ENCODE peak calls at places on chromosomes 1 and 21, in ten cellular contexts. C is K562, U is mammary epithelial cell, F is right atrium auricular region, K is tibial artery, Y is A673, Z is HCT116, V is heart right ventricle, H is ovary, P is left ventricle myocardium inferior. O is an unnamed sample. For H3K27me3, the result is how much of the 10 kb centered on the place peaks cover.

GRCh38 chr1:62318320-62318755 is 896 bp downstream of the KANK4 start:
- DNase-seq in C (no peak), U (no peak), F (no peak), K (no peak), Y (no peak), Z (no peak), V (no peak), H (no peak), P (no peak), O (no peak)

GRCh38 chr21:44611551-44611950 is 328 bp upstream of the KRTAP10-8 start:
- DNase-seq in C (no peak), U (no peak), F (no peak), K (no peak), Y (no peak), Z (no peak), V (no peak), H (no peak), P (no peak), O (no peak)

GRCh38 chr1:177848577-177848976 is 121.3 kb downstream of the SEC16B start:
- DNase-seq in C (no peak), U (peak), F (no peak), K (no peak), Y (no peak), Z (no peak), V (no peak), H (no peak), P (no peak), O (no peak)

GRCh38 chr1:170133663-170134062 is 12.1 kb upstream of the NTMT2 start:
- DNase-seq in C (no peak), U (no peak), F (no peak), K (no peak), Y (no peak), Z (no peak), V (no peak), H (no peak), P (no peak), O (no peak)

GRCh38 chr1:37765937-37766664 is 1.2 kb upstream of the EPHA10 start:
- DNase-seq in C (peak), U (no peak), F (no peak), K (no peak), Y (no peak), Z (peak), V (no peak), H (no peak), P (no peak), O (no peak)

GRCh38 chr1:109149874-109150601 is 36.1 kb downstream of the ELAPOR1 start:
- DNase-seq in C (no peak), U (no peak), F (no peak), K (no peak), Y (no peak), Z (no peak), V (no peak), H (no peak), P (no peak), O (no peak)

GRCh38 chr1:99669821-99670220 is 23.9 kb downstream of the PALMD start:
- DNase-seq in C (no peak), U (no peak), F (no peak), K (no peak), Y (no peak), Z (no peak), V (no peak), H (no peak), P (no peak), O (no peak)

GRCh38 chr1:7919880-7920279 is 20.8 kb downstream of the TNFRSF9 start:
- DNase-seq in C (no peak), U (no peak), F (no peak), K (no peak), Y (no peak), Z (no peak), V (no peak), H (no peak), P (no peak), O (no peak)

GRCh38 chr1:9406111-9406510 is 113.4 kb downstream of the SPSB1 start:
- DNase-seq in C (no peak), U (no peak), F (no peak), K (no peak), Y (no peak), Z (no peak), V (no peak), H (no peak), P (no peak), O (no peak)

GRCh38 chr1:171645553-171646336 is 6.7 kb downstream of the MYOC start:
- DNase-seq in C (no peak), U (no peak), F (peak), K (peak), Y (no peak), Z (no peak), V (peak), H (peak), P (peak), O (no peak)

GRCh38 chr1:204714861-204715511 is 29.4 kb upstream of the LRRN2 start:
- DNase-seq in C (no peak), U (no peak), F (no peak), K (no peak), Y (no peak), Z (no peak), V (no peak), H (no peak), P (no peak), O (no peak)

GRCh38 chr1:74767490-74767889 is 34.5 kb downstream of the TYW3 start:
- DNase-seq in C (peak), U (peak), F (no peak), K (no peak), Y (peak), Z (peak), V (no peak), H (no peak), P (no peak), O (no peak)

GRCh38 chr1:160177667-160178066 is 12.7 kb upstream of the CASQ1 start:
- DNase-seq in C (no peak), U (no peak), F (no peak), K (no peak), Y (no peak), Z (no peak), V (no peak), H (no peak), P (no peak), O (no peak)

GRCh38 chr1:241611063-241611462 is 29.1 kb downstream of the CHML start:
- DNase-seq in C (peak), U (peak), F (no peak), K (no peak), Y (peak), Z (peak), V (no peak), H (no peak), P (no peak), O (no peak)

GRCh38 chr1:31509124-31510072 is 66.9 kb upstream of the TINAGL1 start:
- DNase-seq in C (no peak), U (no peak), F (no peak), K (no peak), Y (no peak), Z (no peak), V (no peak), H (no peak), P (no peak), O (no peak)

GRCh38 chr1:116290085-116290670 is 82.9 kb upstream of the ATP1A1 start:
- DNase-seq in C (no peak), U (peak), F (no peak), K (no peak), Y (no peak), Z (no peak), V (no peak), H (no peak), P (no peak), O (no peak)

GRCh38 chr1:220803401-220804201 is 16.9 kb downstream of the MTARC1 start:
- DNase-seq in C (peak), U (no peak), F (peak), K (no peak), Y (peak), Z (no peak), V (no peak), H (no peak), P (no peak), O (no peak)

GRCh38 chr1:31122101-31122735 is 56.7 kb upstream of the PUM1 start:
- DNase-seq in C (no peak), U (no peak), F (no peak), K (no peak), Y (no peak), Z (no peak), V (no peak), H (no peak), P (no peak), O (no peak)

GRCh38 chr1:244391761-244392160 is 59.9 kb downstream of the ADSS2 start:
- DNase-seq in C (no peak), U (peak), F (no peak), K (no peak), Y (no peak), Z (no peak), V (no peak), H (no peak), P (no peak), O (no peak)

GRCh38 chr1:160704250-160704649 is 7.4 kb downstream of the CD48 start:
- DNase-seq in C (no peak), U (no peak), F (no peak), K (no peak), Y (no peak), Z (no peak), V (no peak), H (no peak), P (peak), O (peak)

GRCh38 chr1:30725450-30726095 is 2.2 kb upstream of the MATN1 start:
- DNase-seq in C (no peak), U (no peak), F (no peak), K (no peak), Y (no peak), Z (no peak), V (no peak), H (no peak), P (no peak), O (no peak)

GRCh38 chr1:109508001-109508872 is 1.3 kb downstream of the AMIGO1 start:
- DNase-seq in C (no peak), U (no peak), F (no peak), K (no peak), Y (no peak), Z (no peak), V (no peak), H (no peak), P (no peak), O (no peak)

GRCh38 chr21:37580690-37581089 is 214.1 kb downstream of the DYRK1A start:
- DNase-seq in C (no peak), U (no peak), F (no peak), K (no peak), Y (no peak), Z (no peak), V (no peak), H (no peak), P (no peak), O (no peak)

GRCh38 chr1:5404412-5405203 is 587.6 kb downstream of the NPHP4 start:
- DNase-seq in C (no peak), U (no peak), F (no peak), K (no peak), Y (no peak), Z (no peak), V (no peak), H (no peak), P (no peak), O (no peak)

GRCh38 chr1:226552061-226552460 is 3.5 kb downstream of the STUM start:
- DNase-seq in C (no peak), U (no peak), F (no peak), K (no peak), Y (no peak), Z (no peak), V (no peak), H (no peak), P (no peak), O (no peak)

GRCh38 chr1:202145325-202146140 is 996 bp upstream of the ARL8A start:
- DNase-seq in C (no peak), U (peak), F (no peak), K (no peak), Y (no peak), Z (no peak), V (no peak), H (no peak), P (no peak), O (no peak)

GRCh38 chr1:90045853-90046563 is 51.1 kb downstream of the ZNF326 start:
- DNase-seq in C (peak), U (no peak), F (no peak), K (no peak), Y (peak), Z (peak), V (no peak), H (no peak), P (no peak), O (no peak)

GRCh38 chr1:114061431-114061830 is 82.2 kb downstream of the OLFML3 start:
- DNase-seq in C (no peak), U (peak), F (no peak), K (no peak), Y (no peak), Z (no peak), V (no peak), H (no peak), P (no peak), O (no peak)

GRCh38 chr1:29707796-29708195 is 471.5 kb downstream of the PTPRU start:
- DNase-seq in C (no peak), U (no peak), F (no peak), K (no peak), Y (no peak), Z (no peak), V (no peak), H (no peak), P (no peak), O (no peak)

GRCh38 chr1:29708381-29708780 is 472.1 kb downstream of the PTPRU start:
- DNase-seq in C (no peak), U (no peak), F (no peak), K (no peak), Y (peak), Z (no peak), V (no peak), H (no peak), P (no peak), O (no peak)

GRCh38 chr1:29704430-29704829 is 468.1 kb downstream of the PTPRU start:
- DNase-seq in C (no peak), U (no peak), F (no peak), K (no peak), Y (no peak), Z (no peak), V (no peak), H (no peak), P (no peak), O (no peak)

GRCh38 chr1:29708818-29709710 is 472.7 kb downstream of the PTPRU start:
- DNase-seq in C (no peak), U (peak), F (no peak), K (no peak), Y (peak), Z (no peak), V (no peak), H (no peak), P (no peak), O (no peak)

DNA sequence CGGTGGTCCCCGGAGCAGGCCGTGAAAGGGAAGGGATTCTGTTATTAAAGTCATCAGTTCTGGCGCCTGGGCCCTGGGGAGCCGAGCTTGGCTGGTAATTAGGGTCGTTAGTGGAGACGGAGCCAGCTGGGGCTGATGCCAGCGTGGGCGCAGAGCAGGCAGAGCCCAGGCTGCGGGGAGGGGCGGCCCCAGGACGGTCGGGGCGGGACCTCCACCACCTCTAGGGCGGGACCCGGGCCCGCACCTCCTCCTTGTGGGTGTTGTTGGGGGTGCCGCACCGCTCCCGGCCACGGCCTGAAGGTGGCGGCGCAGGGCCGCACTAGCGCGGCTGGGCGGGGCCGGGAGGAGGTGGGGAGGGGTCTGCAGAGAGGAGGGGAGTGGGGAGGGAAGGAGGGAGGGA is 470.6 kb downstream of the PTPRU start:
- DNase-seq in C (peak), U (peak), F (no peak), K (no peak), Y (peak), Z (no peak), V (no peak), H (no peak), P (no peak), O (no peak)
- H3K27me3 ChIP-seq in C (under half), U (under half), F (under half), K (under half), Y (under half), Z (under half), V (under half), H (under half), P (half or more), O (under half)

GRCh38 chr1:16191309-16191708 is 21.1 kb downstream of the ARHGEF19 start:
- DNase-seq in C (no peak), U (no peak), F (no peak), K (no peak), Y (no peak), Z (no peak), V (no peak), H (no peak), P (no peak), O (no peak)
- TF ChIP-seq CTCF in C (no peak), U (no peak), F (no peak), K (no peak), Y (no peak), Z (no peak), V (no peak), H (no peak), P (no peak), O (no peak)

DNA sequence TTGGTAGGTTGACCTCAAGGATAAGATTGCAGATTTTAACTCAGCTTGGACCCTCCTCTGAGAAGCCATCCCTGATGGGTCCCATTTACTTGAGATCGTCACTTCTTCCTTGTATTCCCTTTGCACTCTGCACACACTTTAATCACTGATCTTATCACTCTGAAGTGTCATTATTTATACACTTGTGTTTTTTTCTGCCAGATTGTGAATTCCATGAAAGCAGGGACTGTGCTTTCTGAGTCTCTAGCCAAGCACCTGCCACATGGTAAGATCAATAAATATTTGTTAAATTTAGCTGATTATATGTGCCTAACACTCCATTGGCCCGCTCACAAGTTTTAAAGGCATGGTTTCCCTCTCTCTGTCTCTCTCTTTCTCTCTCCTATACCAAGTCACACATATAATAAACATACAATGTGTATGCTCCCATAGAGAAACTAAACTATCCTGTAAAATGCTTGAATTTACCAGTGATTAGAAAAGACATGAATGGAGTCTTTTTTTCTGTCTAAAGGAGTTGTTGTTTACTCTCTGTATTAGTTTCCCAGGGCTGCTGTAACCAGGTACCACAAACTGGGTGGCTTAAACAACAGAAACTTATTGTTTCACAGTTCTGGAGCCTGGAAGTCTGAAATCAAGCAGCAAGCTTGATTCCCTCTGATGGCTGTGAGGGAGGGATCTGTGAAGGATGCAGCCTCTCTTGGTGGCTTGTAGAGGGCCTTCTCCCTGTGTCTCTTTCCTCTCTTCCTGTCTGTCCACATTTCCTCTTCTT is 105.2 kb upstream of the GADD45A start:
- DNase-seq in C (no peak), U (peak), F (no peak), K (no peak), Y (no peak), Z (no peak), V (no peak), H (no peak), P (no peak), O (no peak)
- H3K27ac ChIP-seq in C (no peak), U (peak), F (no peak), K (no peak), Y (no peak), Z (no peak), V (no peak), H (no peak), P (no peak), O (no peak)

GRCh38 chr1:53733975-53734649 is 4.9 kb downstream of the GLIS1 start:
- DNase-seq in C (no peak), U (no peak), F (no peak), K (no peak), Y (no peak), Z (no peak), V (no peak), H (no peak), P (no peak), O (no peak)
- H3K27me3 ChIP-seq in C (half or more), U (under half), F (under half), K (under half), Y (under half), Z (under half), V (under half), H (under half), P (half or more), O (half or more)